ENCODE peak calls at places on chromosomes 6 and 20, in five cellular contexts. One of them, this sample, is unnamed.

GRCh38 chr6:82906951-82907350 is 158.7 kb downstream of the UBE3D start:
- DNase-seq in OCI-LY7: no peak
- DNase-seq in cardiac fibroblast: peak; percentile 66
- DNase-seq in foreskin fibroblast: peak; percentile 37
- DNase-seq in adrenal gland: no peak
- DNase-seq in this sample: no peak

GRCh38 chr20:20712004-20712473 is 405 bp downstream of the RALGAPA2 start:
- DNase-seq in OCI-LY7: no peak
- DNase-seq in cardiac fibroblast: no peak
- DNase-seq in foreskin fibroblast: no peak
- DNase-seq in adrenal gland: peak; percentile 15
- DNase-seq in this sample: no peak

GRCh38 chr20:4064118-4064962 is 49.0 kb upstream of the RNF24 start:
- DNase-seq in OCI-LY7: no peak
- DNase-seq in cardiac fibroblast: peak; percentile 97
- DNase-seq in foreskin fibroblast: peak; percentile 97
- DNase-seq in adrenal gland: peak; percentile 93
- DNase-seq in this sample: peak; percentile 96

GRCh38 chr6:44116643-44117382 is 10.4 kb downstream of the MRPL14 start:
- DNase-seq in OCI-LY7: no peak
- DNase-seq in cardiac fibroblast: peak; percentile 72
- DNase-seq in foreskin fibroblast: peak; percentile 83
- DNase-seq in adrenal gland: no peak
- DNase-seq in this sample: no peak

GRCh38 chr6:89313006-89313405 is 2.1 kb downstream of the GABRR2 start:
- DNase-seq in OCI-LY7: no peak
- DNase-seq in cardiac fibroblast: peak; percentile 86
- DNase-seq in foreskin fibroblast: peak; percentile 92
- DNase-seq in adrenal gland: peak; percentile 65
- DNase-seq in this sample: no peak

GRCh38 chr6:138540468-138540867 is 41.2 kb upstream of the NHSL1 start:
- DNase-seq in OCI-LY7: no peak
- DNase-seq in cardiac fibroblast: peak; percentile 92
- DNase-seq in foreskin fibroblast: peak; percentile 66
- DNase-seq in adrenal gland: no peak
- DNase-seq in this sample: no peak

GRCh38 chr20:9617062-9617461 is 102.7 kb downstream of the LAMP5 start:
- DNase-seq in OCI-LY7: peak; percentile 78
- DNase-seq in cardiac fibroblast: peak; percentile 79
- DNase-seq in foreskin fibroblast: peak; percentile 44
- DNase-seq in adrenal gland: peak; percentile 76
- DNase-seq in this sample: no peak

GRCh38 chr20:63686492-63687321 is 9.7 kb upstream of the TNFRSF6B start:
- DNase-seq in OCI-LY7: no peak
- DNase-seq in cardiac fibroblast: peak; percentile 92
- DNase-seq in foreskin fibroblast: peak; percentile 73
- DNase-seq in adrenal gland: peak; percentile 79
- DNase-seq in this sample: peak; percentile 95

GRCh38 chr20:53827996-53828672 is 234.5 kb upstream of the ZNF217 start:
- DNase-seq in OCI-LY7: no peak
- DNase-seq in cardiac fibroblast: peak; percentile 100
- DNase-seq in foreskin fibroblast: peak; percentile 99
- DNase-seq in adrenal gland: no peak
- DNase-seq in this sample: no peak

GRCh38 chr6:129251669-129252376 is 368.9 kb downstream of the LAMA2 start:
- DNase-seq in OCI-LY7: peak; percentile 53
- DNase-seq in cardiac fibroblast: peak; percentile 85
- DNase-seq in foreskin fibroblast: peak; percentile 52
- DNase-seq in adrenal gland: peak; percentile 64
- DNase-seq in this sample: no peak

GRCh38 chr6:170032197-170032596 is 258.7 kb downstream of the DLL1 start:
- DNase-seq in OCI-LY7: no peak
- DNase-seq in cardiac fibroblast: no peak
- DNase-seq in foreskin fibroblast: no peak
- DNase-seq in adrenal gland: no peak
- DNase-seq in this sample: no peak

GRCh38 chr6:1044040-1044836 is 267.7 kb upstream of the FOXQ1 start:
- DNase-seq in OCI-LY7: no peak
- DNase-seq in cardiac fibroblast: no peak
- DNase-seq in foreskin fibroblast: no peak
- DNase-seq in adrenal gland: no peak
- DNase-seq in this sample: no peak

GRCh38 chr6:137764464-137764863 is 102.6 kb upstream of the TNFAIP3 start:
- DNase-seq in OCI-LY7: no peak
- DNase-seq in cardiac fibroblast: peak; percentile 33
- DNase-seq in foreskin fibroblast: peak; percentile 77
- DNase-seq in adrenal gland: no peak
- DNase-seq in this sample: no peak

GRCh38 chr6:27755768-27756167 is 156.4 kb downstream of the OR2B2 start:
- DNase-seq in OCI-LY7: no peak
- DNase-seq in cardiac fibroblast: no peak
- DNase-seq in foreskin fibroblast: no peak
- DNase-seq in adrenal gland: no peak
- DNase-seq in this sample: no peak

GRCh38 chr6:27757307-27757706 is 154.9 kb downstream of the OR2B2 start:
- DNase-seq in OCI-LY7: no peak
- DNase-seq in cardiac fibroblast: peak; percentile 16
- DNase-seq in foreskin fibroblast: peak; percentile 2
- DNase-seq in adrenal gland: no peak
- DNase-seq in this sample: no peak

GRCh38 chr6:27754408-27754782 is 157.8 kb downstream of the OR2B2 start:
- DNase-seq in OCI-LY7: no peak
- DNase-seq in cardiac fibroblast: no peak
- DNase-seq in foreskin fibroblast: no peak
- DNase-seq in adrenal gland: no peak
- DNase-seq in this sample: no peak

GRCh38 chr6:27752038-27752885 is 159.9 kb downstream of the OR2B2 start:
- DNase-seq in OCI-LY7: peak; percentile 82
- DNase-seq in cardiac fibroblast: peak; percentile 86
- DNase-seq in foreskin fibroblast: peak; percentile 55
- DNase-seq in adrenal gland: peak; percentile 60
- DNase-seq in this sample: no peak

GRCh38 chr6:27753668-27754407 is 158.4 kb downstream of the OR2B2 start:
- DNase-seq in OCI-LY7: peak; percentile 87
- DNase-seq in cardiac fibroblast: peak; percentile 84
- DNase-seq in foreskin fibroblast: peak; percentile 80
- DNase-seq in adrenal gland: peak; percentile 50
- DNase-seq in this sample: no peak
- H3K4me3 ChIP-seq in OCI-LY7: peak overlapping the region; percentile 77
- H3K4me3 ChIP-seq in cardiac fibroblast: peak overlapping the region; percentile 69
- H3K4me3 ChIP-seq in foreskin fibroblast: peak overlapping the region; percentile 67
- H3K4me3 ChIP-seq in adrenal gland: peak overlapping the region; percentile 60
- H3K4me3 ChIP-seq in this sample: peak overlapping the region; percentile 75

GRCh38 chr6:83978997-83979396 is 54.6 kb upstream of the MRAP2 start:
- DNase-seq in OCI-LY7: no peak
- DNase-seq in cardiac fibroblast: no peak
- DNase-seq in foreskin fibroblast: no peak
- DNase-seq in adrenal gland: no peak
- DNase-seq in this sample: no peak
- H3K4me3 ChIP-seq in OCI-LY7: no peak overlapping the region
- H3K4me3 ChIP-seq in cardiac fibroblast: no peak overlapping the region
- H3K4me3 ChIP-seq in foreskin fibroblast: no peak overlapping the region
- H3K4me3 ChIP-seq in adrenal gland: no peak overlapping the region
- H3K4me3 ChIP-seq in this sample: no peak overlapping the region

GRCh38 chr6:150072201-150072600 is 3.3 kb upstream of the ULBP3 start:
- DNase-seq in OCI-LY7: peak; percentile 11
- DNase-seq in cardiac fibroblast: peak; percentile 10
- DNase-seq in foreskin fibroblast: peak; percentile 21
- DNase-seq in adrenal gland: peak; percentile 95
- DNase-seq in this sample: no peak

GRCh38 chr6:150079604-150080003 is 10.7 kb upstream of the ULBP3 start:
- DNase-seq in OCI-LY7: peak; percentile 24
- DNase-seq in cardiac fibroblast: no peak
- DNase-seq in foreskin fibroblast: no peak
- DNase-seq in adrenal gland: no peak
- DNase-seq in this sample: no peak

GRCh38 chr6:150078788-150079187 is 9.9 kb upstream of the ULBP3 start:
- DNase-seq in OCI-LY7: no peak
- DNase-seq in cardiac fibroblast: peak; percentile 13
- DNase-seq in foreskin fibroblast: no peak
- DNase-seq in adrenal gland: no peak
- DNase-seq in this sample: no peak

GRCh38 chr6:150074651-150075416 is 5.9 kb upstream of the ULBP3 start:
- DNase-seq in OCI-LY7: no peak
- DNase-seq in cardiac fibroblast: peak; percentile 27
- DNase-seq in foreskin fibroblast: no peak
- DNase-seq in adrenal gland: no peak
- DNase-seq in this sample: no peak

DNA sequence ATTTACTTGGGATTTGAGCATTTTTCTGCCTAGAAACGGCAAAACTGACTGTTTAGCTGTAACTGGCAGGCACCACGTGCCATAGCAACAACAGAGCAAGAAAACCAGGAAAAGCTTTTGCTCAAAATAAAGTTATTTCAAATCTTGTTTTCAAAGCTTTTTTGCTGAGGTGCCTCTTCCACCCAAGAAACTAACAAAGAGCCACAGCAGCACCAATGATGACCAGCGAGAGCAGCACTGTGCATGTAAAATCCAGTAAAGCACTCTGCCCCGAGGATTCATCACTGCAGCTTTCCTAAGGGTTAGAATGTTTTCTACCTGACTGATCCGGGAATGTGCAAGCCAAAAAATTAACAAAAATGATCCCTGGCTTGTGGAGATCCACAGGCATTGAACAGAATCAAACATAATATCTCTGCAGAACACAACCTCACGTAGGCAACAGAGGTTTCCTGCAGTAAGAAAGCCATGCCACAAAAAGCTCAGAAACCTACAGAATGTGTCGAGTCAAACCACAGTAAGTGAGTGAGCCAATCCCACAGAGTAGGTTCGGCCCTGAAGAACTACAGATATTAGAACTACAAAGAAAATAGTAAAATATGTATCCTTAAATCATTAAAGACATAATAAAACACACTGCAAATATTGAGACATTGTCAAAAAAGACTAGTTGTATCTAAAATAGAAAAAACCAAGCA is 7.4 kb upstream of the ULBP3 start:
- DNase-seq in OCI-LY7: peak; percentile 32
- DNase-seq in cardiac fibroblast: no peak
- DNase-seq in foreskin fibroblast: no peak
- DNase-seq in adrenal gland: no peak
- DNase-seq in this sample: no peak
- H3K4me3 ChIP-seq in OCI-LY7: no peak overlapping the region
- H3K4me3 ChIP-seq in cardiac fibroblast: no peak overlapping the region
- H3K4me3 ChIP-seq in foreskin fibroblast: no peak overlapping the region
- H3K4me3 ChIP-seq in adrenal gland: no peak overlapping the region
- H3K4me3 ChIP-seq in this sample: no peak overlapping the region

GRCh38 chr20:51563597-51564332 is 21.2 kb upstream of the NFATC2 start:
- DNase-seq in OCI-LY7: no peak
- DNase-seq in cardiac fibroblast: peak; percentile 87
- DNase-seq in foreskin fibroblast: peak; percentile 71
- DNase-seq in adrenal gland: peak; percentile 68
- DNase-seq in this sample: no peak
- H3K4me3 ChIP-seq in OCI-LY7: no peak overlapping the region
- H3K4me3 ChIP-seq in cardiac fibroblast: no peak overlapping the region
- H3K4me3 ChIP-seq in foreskin fibroblast: peak overlapping the region; percentile 71
- H3K4me3 ChIP-seq in adrenal gland: peak overlapping the region; percentile 47
- H3K4me3 ChIP-seq in this sample: peak overlapping the region; percentile 59

This sample was measured in esophagus muscularis mucosa.